ENCODE peak calls at places on chromosomes 12 and 14, in seven cellular contexts. F, Y, Z, O, W, L and X are unnamed samples.

GRCh38 chr12:59803735-59804134 is 207.9 kb downstream of the SLC16A7 start:
- DNase-seq in F (no peak), Y (no peak), Z (no peak), O (no peak), W (no peak), L (peak), X (no peak)

GRCh38 chr14:72906316-72906715 is 12.4 kb upstream of the DPF3 start:
- DNase-seq in F (no peak), Y (no peak), Z (peak), O (no peak), W (no peak), L (peak), X (no peak)

GRCh38 chr14:93938766-93939303 is 11.7 kb downstream of the FAM181A start:
- DNase-seq in F (no peak), Y (no peak), Z (no peak), O (no peak), W (no peak), L (no peak), X (no peak)

GRCh38 chr12:12194206-12194605 is 72.6 kb downstream of the LRP6 start:
- DNase-seq in F (no peak), Y (no peak), Z (no peak), O (no peak), W (no peak), L (peak), X (no peak)

GRCh38 chr12:84136862-84137367 is 775.7 kb downstream of the SLC6A15 start:
- DNase-seq in F (no peak), Y (no peak), Z (no peak), O (no peak), W (no peak), L (peak), X (no peak)

GRCh38 chr14:100131181-100131580 is 28.3 kb downstream of the DEGS2 start:
- DNase-seq in F (no peak), Y (peak), Z (no peak), O (no peak), W (no peak), L (no peak), X (no peak)

GRCh38 chr12:83945871-83946270 is 966.7 kb downstream of the SLC6A15 start:
- DNase-seq in F (no peak), Y (peak), Z (peak), O (no peak), W (no peak), L (peak), X (no peak)

GRCh38 chr12:12807970-12808702 is 5.0 kb upstream of the DDX47 start:
- DNase-seq in F (no peak), Y (peak), Z (no peak), O (peak), W (no peak), L (peak), X (peak)

GRCh38 chr12:109892748-109893147 is 7.3 kb upstream of the TCHP start:
- DNase-seq in F (no peak), Y (no peak), Z (no peak), O (no peak), W (no peak), L (no peak), X (no peak)

GRCh38 chr14:101174522-101174838 is 271.0 kb upstream of the RTL1 start:
- DNase-seq in F (peak), Y (peak), Z (no peak), O (no peak), W (no peak), L (no peak), X (no peak)

GRCh38 chr12:33427071-33427470 is 12.5 kb downstream of the SYT10 start:
- DNase-seq in F (no peak), Y (no peak), Z (no peak), O (no peak), W (no peak), L (no peak), X (no peak)

GRCh38 chr14:63909984-63910383 is 57.2 kb downstream of the SYNE2 start:
- DNase-seq in F (no peak), Y (no peak), Z (no peak), O (no peak), W (no peak), L (peak), X (no peak)

GRCh38 chr12:85725991-85726390 is 110.2 kb downstream of the RASSF9 start:
- DNase-seq in F (peak), Y (peak), Z (no peak), O (no peak), W (no peak), L (no peak), X (no peak)

GRCh38 chr14:59330455-59330854 is 134.7 kb downstream of the GPR135 start:
- DNase-seq in F (no peak), Y (no peak), Z (no peak), O (no peak), W (no peak), L (no peak), X (no peak)

GRCh38 chr12:67280572-67280971 is 11.4 kb downstream of the CAND1 start:
- DNase-seq in F (no peak), Y (peak), Z (no peak), O (no peak), W (no peak), L (no peak), X (no peak)

GRCh38 chr12:119540476-119540875 is 53.1 kb upstream of the TMEM233 start:
- DNase-seq in F (no peak), Y (no peak), Z (no peak), O (no peak), W (no peak), L (no peak), X (no peak)

GRCh38 chr12:127496255-127496654 is 770.7 kb upstream of the TMEM132C start:
- DNase-seq in F (no peak), Y (peak), Z (no peak), O (no peak), W (no peak), L (no peak), X (no peak)

GRCh38 chr14:21039585-21040369 is 2.4 kb upstream of the RNASE7 start:
- DNase-seq in F (peak), Y (peak), Z (no peak), O (no peak), W (no peak), L (peak), X (no peak)

GRCh38 chr14:95522556-95522955 is 6.1 kb upstream of the SYNE3 start:
- DNase-seq in F (no peak), Y (no peak), Z (no peak), O (no peak), W (no peak), L (no peak), X (no peak)

GRCh38 chr14:80940146-80940545 is 1.4 kb downstream of the CEP128 start:
- DNase-seq in F (no peak), Y (no peak), Z (no peak), O (no peak), W (no peak), L (peak), X (no peak)

GRCh38 chr14:72804653-72805180 is 89.2 kb downstream of the DPF3 start:
- DNase-seq in F (no peak), Y (no peak), Z (no peak), O (no peak), W (no peak), L (no peak), X (no peak)

GRCh38 chr12:116194935-116195431 is 82.5 kb downstream of the MED13L start:
- DNase-seq in F (no peak), Y (no peak), Z (no peak), O (peak), W (no peak), L (no peak), X (peak)

GRCh38 chr12:11986165-11986564 is 84.6 kb upstream of the BCL2L14 start:
- DNase-seq in F (no peak), Y (no peak), Z (no peak), O (no peak), W (no peak), L (no peak), X (no peak)

GRCh38 chr12:52278530-52278929 is 4.1 kb downstream of the KRT86 start:
- DNase-seq in F (no peak), Y (no peak), Z (no peak), O (no peak), W (no peak), L (no peak), X (no peak)

GRCh38 chr14:103520657-103521437 is 1.8 kb downstream of the CKB start:
- DNase-seq in F (peak), Y (peak), Z (no peak), O (peak), W (peak), L (peak), X (peak)

GRCh38 chr12:118617922-118618450 is 241.6 kb downstream of the SUDS3 start:
- DNase-seq in F (no peak), Y (no peak), Z (no peak), O (no peak), W (no peak), L (no peak), X (no peak)

GRCh38 chr12:20508362-20508761 is 140.0 kb downstream of the PDE3A start:
- DNase-seq in F (no peak), Y (no peak), Z (no peak), O (no peak), W (no peak), L (peak), X (no peak)

GRCh38 chr14:77439861-77440260 is 16.5 kb upstream of the NOXRED1 start:
- DNase-seq in F (no peak), Y (no peak), Z (no peak), O (no peak), W (no peak), L (no peak), X (no peak)

GRCh38 chr12:109736552-109737108 is 23.0 kb downstream of the FAM222A start:
- DNase-seq in F (no peak), Y (no peak), Z (no peak), O (no peak), W (peak), L (peak), X (peak)

GRCh38 chr14:75244121-75244520 is 34.5 kb upstream of the FOS start:
- DNase-seq in F (no peak), Y (no peak), Z (no peak), O (no peak), W (no peak), L (no peak), X (no peak)

GRCh38 chr14:89921346-89921745 is 33.2 kb downstream of the EFCAB11 start:
- DNase-seq in F (no peak), Y (no peak), Z (no peak), O (no peak), W (no peak), L (peak), X (no peak)

GRCh38 chr14:104253901-104254353 is 115.5 kb downstream of the KIF26A start:
- DNase-seq in F (no peak), Y (no peak), Z (no peak), O (no peak), W (no peak), L (no peak), X (no peak)

GRCh38 chr14:51453869-51454268 is 197.8 kb upstream of the FRMD6 start:
- DNase-seq in F (peak), Y (peak), Z (no peak), O (no peak), W (no peak), L (no peak), X (no peak)

GRCh38 chr12:79555006-79555925 is 135.5 kb downstream of the PAWR start:
- DNase-seq in F (no peak), Y (peak), Z (no peak), O (no peak), W (no peak), L (peak), X (no peak)

GRCh38 chr14:65949711-65950516 is 536.3 kb upstream of the CCDC196 start:
- DNase-seq in F (peak), Y (no peak), Z (no peak), O (no peak), W (no peak), L (peak), X (no peak)

GRCh38 chr14:82806426-82806825 is 1272.8 kb upstream of the SEL1L start:
- DNase-seq in F (no peak), Y (no peak), Z (no peak), O (no peak), W (no peak), L (no peak), X (no peak)

GRCh38 chr14:21092147-21093011 is 6.1 kb downstream of the ZNF219 start:
- DNase-seq in F (no peak), Y (no peak), Z (no peak), O (peak), W (peak), L (peak), X (peak)

GRCh38 chr12:37720846-37721245 is 595.7 kb upstream of the ALG10B start:
- DNase-seq in F (no peak), Y (no peak), Z (no peak), O (no peak), W (no peak), L (no peak), X (no peak)